ENCODE peak calls at places on chromosomes 12 and 14, in four cellular contexts. X, I, W and G are unnamed samples. For H3K4me1, the result is how much of the 10 kb centered on the place peaks cover.

GRCh38 chr12:128077917-128078298 is 189.1 kb upstream of the TMEM132C start:
- DNase-seq in W (no peak), X (no peak), I (no peak), G (no peak)

GRCh38 chr14:68880581-68881105 is 87.8 kb upstream of the ZFP36L1 start:
- DNase-seq in I (no peak), W (no peak), X (no peak), G (peak)

GRCh38 chr12:119857036-119857435 is 20.1 kb downstream of the CIT start:
- DNase-seq in X (no peak), W (no peak), I (no peak), G (no peak)

GRCh38 chr12:77070382-77071294 is 5.3 kb upstream of the E2F7 start:
- DNase-seq in W (no peak), X (no peak), I (no peak), G (no peak)

GRCh38 chr14:69324341-69324931 is 64.5 kb downstream of the GALNT16 start:
- DNase-seq in X (no peak), W (no peak), I (no peak), G (no peak)

GRCh38 chr12:52498971-52499370 is 5.9 kb upstream of the KRT6A start:
- DNase-seq in X (no peak), W (no peak), I (no peak), G (no peak)

GRCh38 chr12:113914806-113915205 is 51.3 kb downstream of the RBM19 start:
- DNase-seq in W (no peak), X (no peak), I (no peak), G (no peak)

GRCh38 chr12:77847060-77847541 is 16.4 kb downstream of the NAV3 start:
- DNase-seq in I (no peak), W (peak), X (no peak), G (no peak)

GRCh38 chr12:32198555-32198954 is 91.9 kb downstream of the BICD1 start:
- DNase-seq in W (peak), X (no peak), I (no peak), G (no peak)

GRCh38 chr14:104792101-104792884 is 3.3 kb downstream of the AKT1 start:
- DNase-seq in I (peak), X (peak), W (no peak), G (peak)

GRCh38 chr12:24928131-24928530 is 20.8 kb downstream of the BCAT1 start:
- DNase-seq in W (no peak), X (no peak), I (no peak), G (no peak)

GRCh38 chr14:64444140-64444539 is 21.2 kb upstream of the AKAP5 start:
- DNase-seq in X (no peak), W (no peak), I (no peak), G (no peak)

GRCh38 chr12:105267711-105268110 is 31.7 kb upstream of the APPL2 start:
- DNase-seq in I (no peak), X (no peak), W (peak), G (no peak)

GRCh38 chr12:45214739-45215418 is 1.0 kb upstream of the ANO6 start:
- DNase-seq in X (no peak), W (peak), I (no peak), G (no peak)

GRCh38 chr12:41277019-41277770 is 89.1 kb downstream of the PDZRN4 start:
- DNase-seq in X (no peak), I (no peak), W (peak), G (no peak)

GRCh38 chr14:92988786-92989755 is 66.1 kb downstream of the CHGA start:
- DNase-seq in W (no peak), I (no peak), X (no peak), G (peak)

GRCh38 chr14:35395283-35395682 is 9.3 kb downstream of the NFKBIA start:
- DNase-seq in I (no peak), X (no peak), W (no peak), G (no peak)

GRCh38 chr12:76890407-76891143 is 11.8 kb upstream of the CSRP2 start:
- DNase-seq in W (no peak), X (no peak), I (no peak), G (no peak)

GRCh38 chr14:96038920-96039632 is at the start of gene C14orf132:
- DNase-seq in I (peak), X (peak), W (peak), G (peak)

DNA sequence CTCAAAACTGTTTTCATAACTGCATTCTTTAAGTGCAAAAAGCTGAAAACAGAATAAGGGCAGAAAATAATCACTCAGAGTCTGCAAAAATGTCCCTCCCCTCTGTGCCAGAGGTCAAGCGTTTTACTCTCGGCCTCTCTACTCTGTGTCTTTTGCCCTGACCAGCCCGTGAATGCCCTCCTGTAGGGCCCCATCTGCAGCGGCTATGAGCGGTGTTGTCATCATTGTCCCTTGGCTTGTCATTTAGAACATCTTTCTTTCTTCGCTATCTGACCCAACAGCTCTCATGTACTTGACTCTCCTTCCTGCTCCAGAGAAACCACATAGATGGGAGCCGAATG is 21.7 kb downstream of the ELK3 start:
- DNase-seq in X (no peak), W (no peak), I (no peak), G (no peak)
- H3K4me1 ChIP-seq in X (under half), W (under half), I (half or more), G (under half)

DNA sequence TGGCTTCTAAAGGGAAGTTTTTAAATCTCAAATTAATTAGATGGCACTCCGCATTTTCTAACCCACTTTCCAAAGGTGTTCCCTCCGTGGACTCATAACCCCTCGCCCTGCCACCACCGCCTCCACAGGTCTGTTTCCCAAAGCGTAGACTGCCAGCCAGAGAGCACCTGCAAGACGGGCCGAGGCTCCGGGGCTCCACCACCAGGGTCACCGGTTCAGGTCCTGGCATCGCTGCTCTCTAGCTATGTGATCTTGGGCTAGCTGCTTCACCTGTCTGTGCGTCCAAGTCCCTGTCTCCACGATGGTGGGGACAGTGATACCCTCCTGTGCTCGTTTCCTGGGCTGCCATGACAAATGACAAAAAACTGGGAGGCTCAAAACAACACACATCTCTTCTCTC is 11.5 kb downstream of the RIMBP2 start:
- DNase-seq in X (no peak), I (no peak), W (no peak), G (no peak)
- TF ChIP-seq CTCF in X (no peak), I (no peak), W (no peak), G (no peak)

GRCh38 chr12:46555379-46555778 is 182.8 kb upstream of the SLC38A2 start:
- DNase-seq in X (no peak), I (no peak), W (peak), G (no peak)
- H3K4me1 ChIP-seq in X (under half), I (under half), W (under half), G (under half)

DNA sequence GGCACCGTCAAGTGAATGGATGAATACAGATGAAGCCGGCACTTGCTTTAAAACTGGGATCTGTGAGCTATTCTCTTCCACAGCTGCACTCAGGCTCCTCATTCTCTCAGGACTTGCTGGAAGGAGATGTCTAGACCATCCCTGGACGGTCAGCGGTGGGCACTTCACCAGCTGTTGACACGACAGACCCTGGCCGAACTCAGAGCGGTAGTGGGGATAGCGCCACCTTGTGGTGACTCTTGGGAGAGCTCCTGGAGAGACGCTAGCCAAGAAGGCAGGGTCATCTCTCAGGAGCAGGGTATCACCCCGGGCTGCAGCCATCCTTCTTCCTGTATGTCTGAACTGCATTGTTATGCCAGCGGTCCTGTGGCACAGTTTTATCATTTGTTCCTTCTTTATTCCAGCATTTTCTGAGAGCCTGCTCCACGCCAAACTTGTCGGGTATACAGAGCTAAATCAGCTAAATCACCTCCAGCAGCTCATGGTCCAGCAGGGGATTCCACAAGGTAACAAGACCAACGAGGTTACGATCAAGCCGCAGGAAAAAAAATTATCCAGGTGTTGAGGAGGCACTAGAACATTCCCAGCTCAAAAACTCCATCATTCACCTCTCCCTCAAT is 10.0 kb downstream of the WNT1 start:
- DNase-seq in X (peak), I (peak), W (peak), G (peak)
- TF ChIP-seq CTCF in X (peak), I (peak), W (peak), G (peak)

DNA sequence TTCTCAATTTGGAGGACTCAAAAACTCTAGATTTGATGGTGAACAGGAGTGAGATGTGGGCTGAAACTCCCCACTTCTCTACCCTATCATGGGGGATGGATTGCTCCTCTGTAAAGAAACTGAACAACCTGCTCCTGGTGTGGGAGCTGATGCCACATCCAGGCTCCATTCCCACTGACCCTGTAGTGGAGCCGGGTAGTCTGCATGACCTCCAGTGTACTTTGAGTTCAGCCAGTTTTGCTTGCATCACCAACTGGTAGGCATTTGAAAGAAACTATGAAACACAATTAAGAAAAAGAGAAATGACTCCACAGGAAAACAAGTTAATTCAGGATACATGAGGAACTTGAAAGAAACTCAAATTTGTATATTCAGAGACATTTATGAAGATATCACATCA is 27.3 kb upstream of the EMP1 start:
- DNase-seq in I (no peak), X (no peak), W (no peak), G (no peak)
- H3K4me1 ChIP-seq in I (under half), X (under half), W (under half), G (under half)

DNA sequence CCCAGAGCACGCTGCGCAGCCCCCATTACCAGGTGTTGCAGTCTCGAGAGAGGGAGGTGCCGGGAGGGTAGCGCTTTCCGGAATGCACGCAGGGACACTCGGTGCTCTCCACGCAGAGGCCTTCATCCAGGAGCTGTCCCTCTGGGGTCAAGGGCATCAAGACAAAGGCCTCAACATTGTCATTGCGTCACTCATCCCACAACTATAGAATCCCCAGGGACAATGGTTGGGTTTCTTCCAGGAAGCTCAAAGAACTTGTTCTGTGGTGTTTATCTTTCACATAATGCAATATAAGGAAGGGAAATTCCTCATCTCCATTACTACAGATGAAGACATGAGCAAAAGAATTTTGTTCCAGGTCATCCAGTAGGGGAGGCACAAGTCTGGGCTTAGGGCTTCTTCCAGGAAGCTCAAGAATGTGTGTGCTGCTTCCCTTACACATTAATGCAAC is 52.1 kb downstream of the VWF start:
- DNase-seq in W (peak), X (no peak), I (no peak), G (no peak)
- TF ChIP-seq CTCF in W (peak), X (no peak), I (peak), G (no peak)